ENCODE peak calls at places on chromosome 6, in eight cellular contexts. O is NCI-H1694 treated with DMSO at 0.1 percent for 48 hours, T is type B pancreatic cell, D is cardiac fibroblast, L is Calu3, U is substantia nigra, K is colonic mucosa, S is stomach. Z is an unnamed sample.

GRCh38 chr6:143569035-143569434 is 57.5 kb upstream of the FUCA2 start:
- DNase-seq in O (no peak), T (no peak), D (peak; percentile 64), L (no peak), U (no peak), K (no peak), S (no peak), Z (no peak)

GRCh38 chr6:39886871-39887270 is 47.4 kb downstream of the MOCS1 start:
- DNase-seq in O (no peak), T (no peak), D (no peak), L (no peak), U (no peak), K (no peak), S (no peak), Z (no peak)

GRCh38 chr6:165656581-165657324 is 6.3 kb downstream of the PDE10A start:
- DNase-seq in O (no peak), T (no peak), D (no peak), L (no peak), U (no peak), K (no peak), S (no peak), Z (no peak)

GRCh38 chr6:147046131-147046530 is 158.1 kb upstream of the STXBP5 start:
- DNase-seq in O (no peak), T (no peak), D (no peak), L (no peak), U (no peak), K (no peak), S (no peak), Z (no peak)

GRCh38 chr6:142548571-142548970 is 246.8 kb downstream of the ADGRG6 start:
- DNase-seq in O (no peak), T (no peak), D (no peak), L (no peak), U (no peak), K (no peak), S (no peak), Z (no peak)

GRCh38 chr6:142746524-142746923 is 198.5 kb downstream of the HIVEP2 start:
- DNase-seq in O (no peak), T (no peak), D (peak; percentile 30), L (no peak), U (no peak), K (no peak), S (no peak), Z (no peak)

GRCh38 chr6:118252474-118252873 is 295.6 kb upstream of the PLN start:
- DNase-seq in O (peak; percentile 2), T (no peak), D (no peak), L (no peak), U (no peak), K (no peak), S (no peak), Z (no peak)

GRCh38 chr6:7124631-7125030 is 16.9 kb downstream of the RREB1 start:
- DNase-seq in O (no peak), T (no peak), D (peak; percentile 33), L (no peak), U (no peak), K (no peak), S (no peak), Z (no peak)

GRCh38 chr6:28311139-28311823 is 24.7 kb downstream of the ZSCAN31 start:
- DNase-seq in O (no peak), T (no peak), D (peak; percentile 36), L (no peak), U (no peak), K (no peak), S (no peak), Z (no peak)